ENCODE peak calls at places on chromosomes 4 and X, in four cellular contexts. X, Z, S and D are unnamed samples.

GRCh38 chr4:3699678-3700077 is 66.5 kb upstream of the ADRA2C start:
- DNase-seq in X (no peak), Z (no peak), S (no peak), D (no peak)

GRCh38 chrX:149683966-149684730 is 27.7 kb upstream of the MAGEA11 start:
- DNase-seq in X (no peak), Z (no peak), S (no peak), D (no peak)

GRCh38 chrX:71420686-71421085 is 54.5 kb downstream of the TAF1 start:
- DNase-seq in X (no peak), Z (no peak), S (peak), D (no peak)

GRCh38 chrX:110268875-110269274 is 49.0 kb downstream of the AMMECR1 start:
- DNase-seq in X (no peak), Z (no peak), S (peak), D (peak)

GRCh38 chr4:173111031-173111430 is 57.6 kb upstream of the GALNT7 start:
- DNase-seq in X (no peak), Z (no peak), S (no peak), D (no peak)

GRCh38 chr4:36251983-36252382 is 7.7 kb upstream of the ARAP2 start:
- DNase-seq in X (no peak), Z (no peak), S (no peak), D (no peak)

GRCh38 chr4:173318648-173319211 is 15.4 kb downstream of the HMGB2 start:
- DNase-seq in X (no peak), Z (peak), S (peak), D (no peak)

GRCh38 chr4:30720656-30721352 is 635 bp downstream of the PCDH7 start:
- DNase-seq in X (no peak), Z (no peak), S (peak), D (no peak)

GRCh38 chr4:19707876-19708275 is 543.8 kb upstream of the SLIT2 start:
- DNase-seq in X (no peak), Z (no peak), S (no peak), D (no peak)

GRCh38 chr4:118352843-118353373 is at the start of gene PRSS12:
- DNase-seq in X (no peak), Z (peak), S (peak), D (peak)

GRCh38 chrX:147912093-147912801 is 528 bp downstream of the FMR1 start:
- DNase-seq in X (no peak), Z (no peak), S (peak), D (peak)

GRCh38 chr4:147730333-147730732 is 1.6 kb upstream of the ARHGAP10 start:
- DNase-seq in X (no peak), Z (peak), S (no peak), D (no peak)
- TF ChIP-seq NFIC in X (no peak), Z (no peak), S (no peak), D (no peak)

GRCh38 chrX:11423362-11423818 is 130.2 kb downstream of the AMELX start:
- DNase-seq in X (peak), Z (no peak), S (no peak), D (peak)
- TF ChIP-seq NFIC in X (no peak), Z (no peak), S (no peak), D (no peak)

GRCh38 chr4:39256436-39256835 is 74.1 kb downstream of the WDR19 start:
- DNase-seq in X (no peak), Z (no peak), S (no peak), D (no peak)
- TF ChIP-seq NFIC in X (no peak), Z (no peak), S (no peak), D (no peak)

GRCh38 chr4:147488551-147488950 is 7.7 kb downstream of the EDNRA start:
- DNase-seq in X (no peak), Z (no peak), S (no peak), D (no peak)
- TF ChIP-seq NFIC in X (no peak), Z (no peak), S (no peak), D (no peak)

GRCh38 chr4:6894086-6894478 is 15.5 kb upstream of the TBC1D14 start:
- DNase-seq in X (no peak), Z (no peak), S (no peak), D (no peak)

GRCh38 chr4:6892190-6892908 is 17.3 kb upstream of the TBC1D14 start:
- DNase-seq in X (no peak), Z (peak), S (no peak), D (peak)

GRCh38 chr4:6894528-6895498 is 14.8 kb upstream of the TBC1D14 start:
- DNase-seq in X (no peak), Z (no peak), S (no peak), D (no peak)

GRCh38 chr4:6892909-6893202 is 16.8 kb upstream of the TBC1D14 start:
- DNase-seq in X (no peak), Z (no peak), S (no peak), D (no peak)

DNA sequence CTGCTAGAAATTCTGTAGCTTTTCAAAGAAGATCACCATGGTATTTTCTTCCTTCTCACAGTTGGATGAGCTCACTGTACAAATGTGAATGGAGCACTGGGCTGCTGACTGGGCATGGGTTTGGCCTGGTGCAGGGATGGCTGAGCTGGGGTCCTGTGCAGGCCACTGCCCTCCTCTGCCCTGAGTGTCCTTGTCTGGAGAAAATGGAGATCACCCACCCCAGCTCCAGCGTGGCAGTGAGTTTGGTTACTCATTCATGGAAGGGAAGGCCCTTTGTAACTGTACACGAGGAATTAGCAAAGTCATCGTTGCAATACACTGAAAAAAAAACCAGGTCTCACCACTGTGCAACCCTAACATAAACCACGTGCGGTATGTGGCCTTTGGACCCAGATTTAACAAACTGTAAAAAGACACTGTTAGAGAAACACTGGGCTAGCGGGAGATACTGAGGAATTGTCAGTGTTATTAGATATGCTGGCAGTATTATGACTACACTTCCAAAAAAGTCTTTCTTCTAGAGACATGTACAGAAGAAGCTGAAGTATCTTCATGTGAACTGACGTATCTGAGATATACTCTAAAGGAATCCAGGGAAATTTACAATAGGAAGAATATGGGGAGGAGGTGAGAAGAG is 16.1 kb upstream of the TBC1D14 start:
- DNase-seq in X (no peak), Z (peak), S (no peak), D (no peak)
- TF ChIP-seq NFIC in X (no peak), Z (peak), S (no peak), D (no peak)

DNA sequence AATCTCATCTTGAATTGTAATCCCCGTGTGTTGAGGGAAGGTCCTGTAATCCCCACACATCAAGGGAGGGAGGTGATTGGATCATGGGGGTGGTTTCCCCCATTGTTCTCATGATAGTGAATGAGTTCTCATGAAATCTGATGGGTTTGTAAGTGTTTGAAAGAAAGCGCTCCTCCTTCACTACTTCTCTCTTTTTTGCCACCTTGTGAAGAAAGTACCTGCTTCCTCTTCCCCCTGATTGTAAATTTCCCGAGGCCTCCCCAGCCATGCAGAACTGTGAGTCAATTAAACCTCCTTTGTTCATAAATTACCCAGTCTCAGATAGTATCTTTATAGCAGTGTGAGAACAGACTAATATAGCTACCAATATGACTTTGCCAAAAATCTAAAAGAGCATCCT is 41.1 kb downstream of the GBA3 start:
- DNase-seq in X (no peak), Z (no peak), S (no peak), D (no peak)
- TF ChIP-seq NFIC in X (no peak), Z (no peak), S (no peak), D (no peak)

DNA sequence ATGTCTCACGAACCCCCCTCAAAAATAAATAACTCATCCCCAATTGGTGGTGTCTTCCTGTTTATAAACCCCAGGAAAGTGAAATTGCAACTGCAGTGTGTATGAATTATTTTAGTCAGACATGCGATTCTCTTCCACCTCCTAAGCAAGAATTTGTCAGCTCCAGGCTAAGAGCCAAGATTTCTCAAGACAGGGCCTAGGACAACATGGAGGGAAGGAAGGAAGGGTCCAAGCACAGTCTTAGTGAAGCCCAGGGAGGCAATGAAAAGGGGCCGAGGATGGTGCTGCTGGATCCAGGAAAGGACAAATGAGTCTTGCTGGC is 20.0 kb downstream of the SH3KBP1 start:
- DNase-seq in X (no peak), Z (no peak), S (no peak), D (no peak)
- TF ChIP-seq NFIC in X (no peak), Z (no peak), S (no peak), D (no peak)

GRCh38 chrX:134990475-134991473 is at the start of gene SMIM10:
- DNase-seq in X (no peak), Z (no peak), S (peak), D (peak)
- TF ChIP-seq NFIC in X (no peak), Z (no peak), S (peak), D (peak)

DNA sequence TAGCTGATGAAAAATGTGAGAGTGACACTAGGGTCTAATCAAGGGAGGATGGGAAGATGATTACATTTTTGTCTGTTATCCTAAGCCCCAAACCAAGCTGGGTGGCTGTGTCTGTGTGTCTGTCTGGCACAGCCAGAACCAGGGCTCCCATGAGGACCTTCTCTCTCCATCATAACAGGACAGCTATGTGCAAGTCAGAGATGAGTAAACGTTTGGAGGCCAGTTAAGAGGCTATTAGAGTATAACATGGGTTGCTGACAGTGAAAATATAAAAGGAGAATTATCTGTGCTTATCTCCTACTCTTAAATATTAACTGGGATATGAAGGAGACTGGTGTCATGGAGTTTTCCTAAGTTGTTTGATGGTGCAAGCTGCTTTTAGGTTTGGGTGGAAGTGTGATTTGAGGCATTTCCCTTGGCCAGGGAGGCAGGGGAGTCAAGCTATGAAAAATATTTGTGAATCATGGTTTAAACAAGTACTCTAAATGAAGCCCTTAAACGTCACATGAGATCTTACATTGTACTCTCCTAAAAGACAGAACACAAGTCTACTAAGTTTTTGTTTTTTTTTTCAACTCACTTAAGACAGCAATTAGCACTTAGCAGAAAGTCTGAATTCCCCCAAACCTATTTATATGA is 156.2 kb downstream of the ENOX2 start:
- DNase-seq in X (no peak), Z (peak), S (no peak), D (no peak)
- TF ChIP-seq NFIC in X (no peak), Z (no peak), S (no peak), D (no peak)

DNA sequence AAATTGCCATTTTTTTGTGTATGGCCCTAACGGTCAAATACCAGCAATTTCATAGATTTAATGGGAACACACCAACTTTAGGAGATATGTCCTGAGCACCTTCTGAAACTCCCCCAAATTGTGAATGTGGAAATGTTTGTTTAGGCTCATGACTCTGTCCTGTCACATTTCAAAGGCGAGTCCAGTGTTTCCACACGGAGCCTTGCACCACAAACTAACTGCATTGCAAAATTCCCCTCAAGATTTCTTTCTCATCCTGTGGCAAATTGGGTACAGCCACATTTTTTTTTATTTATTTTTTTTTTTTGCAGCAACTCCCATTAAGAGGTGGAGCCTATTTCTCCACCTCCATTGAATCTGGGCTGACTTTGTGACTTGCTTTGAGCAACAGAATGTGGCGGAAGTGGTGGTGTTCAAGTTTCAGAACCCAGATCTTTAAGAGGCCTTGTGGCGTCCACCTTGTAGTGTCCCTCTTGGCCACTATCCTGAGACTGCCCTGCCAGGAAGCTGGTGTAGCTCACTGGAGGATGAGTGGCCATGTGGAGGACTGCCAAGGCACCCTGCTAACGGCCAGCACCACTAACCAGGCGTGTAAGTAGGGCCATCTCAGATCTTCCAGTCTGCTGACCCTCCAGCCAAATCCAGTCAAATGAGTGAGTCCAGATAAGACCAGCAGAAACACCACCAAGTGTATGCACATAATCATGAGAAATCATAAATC is 172.4 kb upstream of the SCML1 start:
- DNase-seq in X (no peak), Z (no peak), S (no peak), D (no peak)
- TF ChIP-seq NFIC in X (no peak), Z (no peak), S (no peak), D (no peak)